ENCODE peak calls at places on chromosomes 5 and 9, in seven cellular contexts. W, L, P, V, U, Q and R are unnamed samples.

GRCh38 chr9:93648181-93648580 is 71.8 kb downstream of the PHF2 start:
- DNase-seq in P (no peak), W (no peak), V (no peak), U (no peak), Q (no peak), L (peak; percentile 60), R (no peak)

GRCh38 chr5:130216306-130216705 is 312.0 kb downstream of the CHSY3 start:
- DNase-seq in P (no peak), V (no peak), Q (no peak), L (no peak), U (no peak), W (no peak), R (no peak)

GRCh38 chr9:127557466-127557869 is 54.6 kb upstream of the STXBP1 start:
- DNase-seq in Q (no peak), P (no peak), U (no peak), V (no peak), W (no peak), L (no peak), R (peak; percentile 79)

GRCh38 chr5:109191153-109191558 is 218.6 kb downstream of the PJA2 start:
- DNase-seq in L (no peak), V (peak; percentile 78), Q (peak; percentile 34), W (no peak), U (peak; percentile 64), P (peak; percentile 64), R (no peak)

GRCh38 chr9:121029469-121029868 is 20.6 kb downstream of the C5 start:
- DNase-seq in Q (no peak), L (no peak), V (no peak), U (no peak), P (no peak), W (no peak), R (no peak)

GRCh38 chr5:68225911-68226563 is 10.5 kb downstream of the PIK3R1 start:
- DNase-seq in Q (no peak), V (no peak), W (no peak), P (no peak), L (no peak), U (no peak), R (no peak)

GRCh38 chr5:2863133-2863532 is 111.7 kb upstream of the IRX2 start:
- DNase-seq in L (no peak), W (no peak), P (no peak), V (no peak), U (no peak), Q (no peak), R (no peak)

GRCh38 chr5:127887282-127887681 is 184.1 kb downstream of the CCDC192 start:
- DNase-seq in P (no peak), U (no peak), V (peak; percentile 66), L (no peak), Q (no peak), W (no peak), R (no peak)

GRCh38 chr9:4670591-4670990 is 4.3 kb upstream of the SPATA6L start:
- DNase-seq in L (no peak), W (no peak), P (no peak), Q (no peak), U (no peak), V (no peak), R (no peak)

GRCh38 chr9:4788703-4789102 is 4.0 kb upstream of the RCL1 start:
- DNase-seq in U (no peak), L (no peak), Q (no peak), V (no peak), P (no peak), W (no peak), R (no peak)

GRCh38 chr5:116478461-116478860 is 96.2 kb downstream of the SEMA6A start:
- DNase-seq in P (no peak), L (no peak), U (no peak), Q (no peak), V (no peak), W (no peak), R (no peak)

GRCh38 chr9:95484225-95484624 is 32.5 kb downstream of the PTCH1 start:
- DNase-seq in V (no peak), P (no peak), Q (no peak), L (no peak), U (no peak), W (no peak), R (no peak)

GRCh38 chr5:61273279-61273678 is 58.8 kb upstream of the ZSWIM6 start:
- DNase-seq in P (no peak), Q (no peak), L (no peak), V (no peak), W (no peak), U (no peak), R (no peak)

GRCh38 chr5:176364765-176365662 is at the start of gene ARL10:
- DNase-seq in L (no peak), W (no peak), U (no peak), V (peak; percentile 48), P (peak; percentile 20), Q (no peak), R (no peak)

GRCh38 chr9:137478613-137479314 is 19.6 kb upstream of the NSMF start:
- DNase-seq in Q (no peak), W (no peak), V (no peak), U (no peak), L (peak; percentile 87), P (peak; percentile 24), R (no peak)

GRCh38 chr9:73981405-73981804 is 515.7 kb upstream of the RORB start:
- DNase-seq in L (no peak), V (no peak), W (no peak), P (no peak), Q (no peak), U (no peak), R (no peak)

GRCh38 chr9:38619556-38620447 is 594 bp downstream of the ANKRD18A start:
- DNase-seq in P (no peak), U (no peak), W (no peak), Q (no peak), L (no peak), V (no peak), R (no peak)

GRCh38 chr5:127833999-127834953 is 131.1 kb downstream of the CCDC192 start:
- DNase-seq in L (no peak), Q (no peak), P (no peak), U (no peak), W (no peak), V (no peak), R (no peak)

GRCh38 chr5:158514961-158515359 is 584.8 kb downstream of the EBF1 start:
- DNase-seq in W (no peak), U (no peak), V (no peak), L (no peak), Q (no peak), P (no peak), R (no peak)

GRCh38 chr5:39273314-39273954 is 54.1 kb upstream of the FYB1 start:
- DNase-seq in Q (no peak), U (no peak), L (no peak), W (no peak), V (no peak), P (no peak), R (no peak)

GRCh38 chr5:169652057-169652456 is 15.0 kb downstream of the DOCK2 start:
- DNase-seq in P (no peak), L (no peak), U (no peak), V (no peak), W (no peak), Q (no peak), R (no peak)

GRCh38 chr5:145441228-145441627 is 393.9 kb downstream of the PRELID2 start:
- DNase-seq in V (no peak), L (no peak), Q (no peak), W (no peak), P (no peak), U (no peak), R (no peak)

GRCh38 chr9:124660341-124660801 is 110.7 kb downstream of the NR6A1 start:
- DNase-seq in U (no peak), W (no peak), Q (no peak), L (no peak), V (peak; percentile 87), P (peak; percentile 61), R (no peak)

GRCh38 chr9:124661184-124661755 is 109.8 kb downstream of the NR6A1 start:
- DNase-seq in W (no peak), L (no peak), U (no peak), V (peak; percentile 17), P (peak; percentile 19), Q (no peak), R (no peak)

GRCh38 chr9:124658165-124659017 is 112.7 kb downstream of the NR6A1 start:
- DNase-seq in P (peak; percentile 97), W (peak; percentile 63), U (peak; percentile 93), L (peak; percentile 86), V (peak; percentile 95), Q (peak; percentile 23), R (peak; percentile 88)

GRCh38 chr9:124657526-124657925 is 113.6 kb downstream of the NR6A1 start:
- DNase-seq in U (no peak), W (no peak), P (no peak), L (no peak), V (no peak), Q (no peak), R (no peak)

DNA sequence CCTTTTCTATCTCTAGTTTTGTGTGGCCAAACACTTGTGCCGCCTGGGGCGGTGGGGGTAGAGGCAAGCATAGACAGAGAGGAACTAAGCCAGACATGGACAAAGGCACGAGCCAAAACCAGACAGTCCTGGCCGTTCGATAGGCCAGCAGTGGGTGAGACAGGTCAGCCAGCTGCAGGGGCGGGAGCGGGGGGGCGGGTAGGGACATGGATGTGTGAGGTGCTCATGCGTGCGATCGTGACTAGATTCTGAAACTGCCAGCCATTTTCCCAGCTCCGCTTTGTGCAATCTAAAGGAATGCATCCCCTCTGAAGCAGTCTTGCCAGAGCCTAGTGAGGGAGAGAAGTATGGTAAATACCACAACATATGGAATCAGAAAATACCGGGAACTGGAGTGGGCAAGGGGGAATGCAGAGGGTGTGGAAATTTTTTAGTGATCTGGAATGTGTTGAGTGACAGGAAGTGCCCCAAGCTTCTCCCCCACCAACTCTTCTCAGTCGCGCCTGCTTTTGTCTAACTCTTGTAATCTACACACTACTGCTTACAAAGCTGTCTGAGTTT is 111.9 kb downstream of the NR6A1 start:
- DNase-seq in Q (peak; percentile 81), P (peak; percentile 97), U (no peak), W (peak; percentile 82), V (peak; percentile 89), L (peak; percentile 92), R (peak; percentile 72)
- TF ChIP-seq POLR2A in Q (peak; percentile 73), P (peak; percentile 86), U (no peak), W (no peak), V (peak; percentile 72), L (no peak), R (peak; percentile 36)

GRCh38 chr9:111483862-111484563 is at the start of gene ECPAS:
- DNase-seq in V (peak; percentile 81), L (peak; percentile 94), U (peak; percentile 63), W (peak; percentile 84), Q (peak; percentile 82), P (peak; percentile 78), R (peak; percentile 93)
- TF ChIP-seq POLR2A in V (no peak), L (no peak), U (peak; percentile 24), W (peak; percentile 31), Q (peak; percentile 79), P (peak; percentile 52), R (peak; percentile 23)

GRCh38 chr5:147859962-147860640 is 18.4 kb upstream of the SCGB3A2 start:
- DNase-seq in Q (no peak), V (no peak), L (no peak), P (no peak), U (no peak), W (no peak), R (no peak)
- TF ChIP-seq POLR2A in Q (no peak), V (no peak), L (no peak), P (no peak), U (no peak), W (no peak), R (no peak)

DNA sequence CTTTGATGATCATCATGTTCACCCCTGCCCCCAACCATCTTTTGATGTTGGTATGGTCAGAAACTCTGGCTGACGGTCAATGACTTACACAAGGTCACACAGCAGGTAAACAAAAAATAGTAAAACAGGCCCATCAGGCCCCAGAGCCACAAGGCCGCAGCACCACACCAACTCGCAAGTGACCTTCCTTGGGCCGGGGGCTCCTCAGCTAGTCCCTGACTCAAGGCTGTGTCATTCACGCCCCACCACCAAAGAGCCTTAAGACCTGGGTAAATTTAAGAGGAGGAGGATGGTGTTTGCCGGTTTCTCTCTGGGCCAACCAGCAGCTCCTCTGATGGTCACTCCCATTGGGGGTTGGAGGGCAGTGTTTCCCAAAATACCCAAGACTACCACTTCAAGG is 55.8 kb downstream of the PSMB7 start:
- DNase-seq in U (no peak), W (no peak), Q (no peak), P (no peak), L (no peak), V (no peak), R (no peak)
- TF ChIP-seq POLR2A in U (no peak), W (no peak), Q (no peak), P (no peak), L (no peak), V (no peak), R (no peak)